ENCODE peak calls at places on chromosomes 11 and 22, in eight cellular contexts. W is psoas muscle; E is CD4-positive, alpha-beta T cell; Q is fibroblast of lung; O is coronary artery; B is HCT116; L is OCI-LY7; P is RWPE1. Y is an unnamed sample.

GRCh38 chr11:65861165-65861505 is 902 bp downstream of the MUS81 start:
- DNase-seq in B (no peak), P (no peak), E (no peak), L (no peak), Q (no peak), W (no peak), O (peak; percentile 80), Y (no peak)

GRCh38 chr22:20032407-20032991 is 11.6 kb downstream of the TANGO2 start:
- DNase-seq in W (no peak), E (no peak), B (no peak), O (no peak), Q (no peak), L (no peak), P (no peak), Y (no peak)

GRCh38 chr22:43289976-43290663 is 53.1 kb downstream of the SCUBE1 start:
- DNase-seq in W (peak; percentile 76), P (no peak), O (no peak), Q (peak; percentile 47), B (no peak), E (no peak), L (no peak), Y (no peak)

GRCh38 chr11:64120951-64121569 is 44.9 kb downstream of the MACROD1 start:
- DNase-seq in L (no peak), E (no peak), P (peak; percentile 93), O (no peak), B (no peak), Q (peak; percentile 29), W (peak; percentile 76), Y (peak; percentile 63)

GRCh38 chr11:62400281-62400680 is 18.6 kb upstream of the SCGB1A1 start:
- DNase-seq in W (no peak), E (no peak), Q (no peak), L (no peak), B (no peak), P (no peak), O (no peak), Y (no peak)

GRCh38 chr22:43830931-43831560 is 18.9 kb upstream of the EFCAB6 start:
- DNase-seq in B (no peak), E (no peak), Q (no peak), O (no peak), W (peak; percentile 16), P (no peak), L (no peak), Y (no peak)

GRCh38 chr11:76684470-76684869 is 13.9 kb upstream of the LRRC32 start:
- DNase-seq in E (no peak), B (no peak), L (no peak), O (no peak), W (no peak), Q (no peak), P (no peak), Y (no peak)

GRCh38 chr22:23834406-23834805 is 4.4 kb downstream of the DERL3 start:
- DNase-seq in P (no peak), W (no peak), E (no peak), Q (no peak), B (no peak), O (no peak), L (no peak), Y (no peak)

GRCh38 chr11:58596621-58597020 is 17.8 kb downstream of the ZFP91 start:
- DNase-seq in B (no peak), W (no peak), E (no peak), Q (no peak), O (no peak), P (no peak), L (no peak), Y (no peak)

GRCh38 chr11:121476379-121477032 is 23.7 kb upstream of the SORL1-AS1 start:
- DNase-seq in B (no peak), W (no peak), P (peak; percentile 49), O (no peak), L (no peak), Q (no peak), E (no peak), Y (peak; percentile 90)

GRCh38 chr11:126490261-126490660 is 134.8 kb downstream of the ST3GAL4 start:
- DNase-seq in W (peak; percentile 12), O (no peak), E (no peak), Q (no peak), L (no peak), B (no peak), P (no peak), Y (no peak)

GRCh38 chr22:50246242-50247175 is 1.7 kb upstream of the TUBGCP6 start:
- DNase-seq in L (no peak), W (no peak), B (no peak), O (no peak), Q (no peak), E (no peak), P (no peak), Y (no peak)

GRCh38 chr22:50245214-50246072 is 620 bp upstream of the TUBGCP6 start:
- DNase-seq in B (no peak), P (no peak), W (peak; percentile 61), E (peak; percentile 50), L (no peak), O (no peak), Q (no peak), Y (no peak)

GRCh38 chr22:50242406-50242949 is 2.3 kb downstream of the TUBGCP6 start:
- DNase-seq in L (no peak), O (no peak), B (no peak), W (no peak), Q (no peak), P (no peak), E (no peak), Y (no peak)

GRCh38 chr22:50243704-50244419 is 961 bp downstream of the TUBGCP6 start:
- DNase-seq in Q (no peak), L (no peak), B (no peak), P (no peak), O (no peak), E (no peak), W (no peak), Y (no peak)

GRCh38 chr22:50244420-50245213 is at the start of gene TUBGCP6:
- DNase-seq in Q (peak; percentile 91), P (peak; percentile 72), E (peak; percentile 85), L (peak; percentile 94), O (peak; percentile 95), W (peak; percentile 98), B (peak; percentile 83), Y (peak; percentile 51)
- H3K27ac ChIP-seq in Q (peak within 1 kb of the TSS; percentile 88), P (peak within 1 kb of the TSS; percentile 89), E (peak within 1 kb of the TSS; percentile 98), L (peak within 1 kb of the TSS; percentile 62), O (peak within 1 kb of the TSS; percentile 99), W (peak within 1 kb of the TSS; percentile 95), B (peak within 1 kb of the TSS; percentile 81), Y (peak within 1 kb of the TSS; percentile 86)

DNA sequence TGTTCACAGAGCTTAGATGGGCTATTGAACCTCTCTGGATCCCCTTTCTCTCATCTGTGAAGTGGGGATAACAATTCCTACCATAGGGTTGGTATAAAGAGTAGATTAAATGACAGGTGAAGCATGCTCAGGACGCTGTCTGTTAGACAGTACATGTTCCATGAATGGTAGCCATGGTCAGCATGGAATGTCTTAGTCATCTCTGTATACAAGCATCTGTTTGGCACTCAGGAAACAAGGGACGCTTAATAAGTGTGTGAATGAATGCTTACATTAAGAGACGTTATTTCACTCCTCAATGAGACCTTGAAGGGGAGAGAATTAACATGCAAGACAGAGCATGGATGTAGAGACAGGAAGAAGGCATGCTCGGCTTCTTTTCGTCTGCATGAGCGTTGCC is 267.4 kb upstream of the MTNR1B start:
- DNase-seq in W (no peak), O (no peak), Q (no peak), B (no peak), P (no peak), L (no peak), E (no peak), Y (peak; percentile 24)
- H3K27ac ChIP-seq in W (no peak overlapping the region), O (no peak overlapping the region), Q (no peak overlapping the region), B (no peak overlapping the region), P (no peak overlapping the region), L (no peak overlapping the region), E (no peak overlapping the region), Y (peak overlapping the region; percentile 91)

DNA sequence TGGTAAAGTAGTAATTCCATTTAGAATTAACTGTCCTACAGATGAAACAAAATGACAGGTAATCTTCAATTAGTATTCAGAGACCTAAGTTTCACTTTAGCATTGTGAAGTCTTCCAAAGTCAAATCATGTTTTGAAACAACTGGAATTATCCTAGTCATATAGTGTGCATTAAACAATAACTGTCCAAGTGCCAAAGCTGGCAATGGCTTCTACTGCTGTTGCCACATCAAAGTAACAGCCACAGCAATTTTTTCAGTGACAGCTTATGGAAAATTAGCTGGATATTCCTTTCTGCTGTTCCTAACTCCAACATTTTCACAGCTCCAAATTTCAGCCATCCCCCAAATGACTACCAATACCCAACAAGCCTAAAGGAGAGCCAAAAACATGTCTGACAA is 45.2 kb upstream of the CCDC34 start:
- DNase-seq in B (no peak), L (no peak), O (no peak), E (no peak), Q (no peak), P (no peak), W (no peak), Y (no peak)
- H3K27ac ChIP-seq in B (no peak overlapping the region), L (no peak overlapping the region), O (peak overlapping the region; percentile 56), E (no peak overlapping the region), Q (no peak overlapping the region), P (no peak overlapping the region), W (no peak overlapping the region), Y (no peak overlapping the region)

DNA sequence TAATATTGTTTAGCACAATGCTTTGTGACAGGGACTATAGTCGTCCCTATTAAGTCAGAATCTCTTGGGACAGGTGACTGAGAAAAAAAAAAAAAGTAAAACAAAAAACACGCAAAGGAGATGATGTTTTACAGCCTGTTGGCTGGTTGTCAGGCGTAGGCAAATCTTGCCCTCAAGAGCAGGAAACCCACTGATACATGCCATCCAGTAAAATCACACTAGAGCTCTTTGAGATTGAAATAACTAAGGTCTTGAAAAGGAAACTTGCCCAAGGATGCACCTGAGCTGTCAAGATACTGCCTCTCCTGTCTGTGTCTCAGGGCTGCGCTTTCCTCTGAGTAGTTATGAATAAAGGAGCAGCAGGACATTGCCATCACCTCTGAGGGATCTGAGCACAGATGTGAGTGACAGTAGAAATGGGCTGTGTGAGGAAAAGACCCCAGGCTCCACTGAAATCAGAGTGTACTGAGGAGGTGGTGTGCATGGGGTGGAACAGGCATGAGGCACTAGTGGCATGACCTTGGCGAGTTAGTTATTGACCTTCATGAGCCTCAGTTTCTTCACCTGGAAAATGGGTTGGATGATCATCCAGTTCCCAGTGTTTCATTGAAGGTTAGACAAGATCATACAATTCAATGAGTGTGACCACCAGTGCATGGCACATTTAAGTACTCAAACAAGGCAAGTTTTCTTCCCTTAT is 23.3 kb downstream of the MICAL2 start:
- DNase-seq in P (no peak), Q (no peak), O (no peak), W (no peak), L (no peak), E (no peak), B (no peak), Y (no peak)
- H3K27ac ChIP-seq in P (no peak overlapping the region), Q (no peak overlapping the region), O (peak overlapping the region; percentile 63), W (no peak overlapping the region), L (no peak overlapping the region), E (no peak overlapping the region), B (no peak overlapping the region), Y (peak overlapping the region; percentile 6)

Y was measured in epithelial cell of prostate.